ENCODE peak calls at places on chromosomes 4 and X, in nine cellular contexts. K is NCI-H2081, R is bronchial epithelial cell, V is caudate nucleus, B is Daoy, Y is psoas muscle, A is fibroblast of the conjunctiva, E is NAMALWA, M is neural crest cell. C is an unnamed sample.

GRCh38 chr4:128155874-128156456 is 94.9 kb downstream of the LARP1B start:
- DNase-seq in K (no peak), E (no peak), V (no peak), R (no peak), B (no peak), M (no peak), A (no peak), Y (no peak), C (no peak)

GRCh38 chrX:19611636-19612376 is 96.5 kb upstream of the MAP3K15 start:
- DNase-seq in A (no peak), R (no peak), V (no peak), Y (no peak), E (no peak), M (no peak), K (no peak), B (no peak), C (no peak)

GRCh38 chr4:125398263-125398662 is 83.5 kb downstream of the FAT4 start:
- DNase-seq in R (no peak), E (no peak), A (no peak), M (no peak), B (no peak), Y (no peak), K (no peak), V (no peak), C (no peak)

GRCh38 chr4:663438-664428 is 10.3 kb downstream of the ATP5ME start:
- DNase-seq in B (peak), M (no peak), Y (peak), K (no peak), R (no peak), V (no peak), E (no peak), A (no peak), C (peak)

GRCh38 chr4:140025470-140025869 is 128.5 kb downstream of the MAML3 start:
- DNase-seq in K (no peak), E (no peak), V (no peak), R (no peak), B (no peak), Y (no peak), M (no peak), A (no peak), C (no peak)

GRCh38 chr4:159060161-159060560 is 42.7 kb upstream of the RAPGEF2 start:
- DNase-seq in Y (no peak), M (no peak), K (no peak), A (no peak), R (no peak), B (no peak), E (no peak), V (no peak), C (no peak)

GRCh38 chr4:37517326-37517725 is 168.8 kb downstream of the RELL1 start:
- DNase-seq in R (peak), E (no peak), V (no peak), M (no peak), B (peak), A (no peak), Y (no peak), K (no peak), C (no peak)

GRCh38 chrX:20527458-20528099 is 260.9 kb upstream of the RPS6KA3 start:
- DNase-seq in K (peak), A (no peak), B (no peak), Y (peak), E (peak), R (no peak), V (no peak), M (no peak), C (peak)

GRCh38 chrX:15143050-15143824 is 126.6 kb downstream of the ASB9 start:
- DNase-seq in R (peak), A (peak), Y (no peak), M (peak), V (no peak), E (peak), K (peak), B (peak), C (peak)

GRCh38 chr4:117467404-117467803 is 382.0 kb upstream of the TRAM1L1 start:
- DNase-seq in K (no peak), B (no peak), Y (no peak), E (no peak), A (no peak), M (no peak), V (no peak), R (no peak), C (no peak)

GRCh38 chrX:107625776-107626175 is 2.5 kb upstream of the PRPS1 start:
- DNase-seq in M (no peak), B (no peak), R (no peak), V (no peak), A (no peak), E (no peak), K (no peak), Y (no peak), C (no peak)

GRCh38 chr4:25908491-25908901 is 5.5 kb upstream of the SMIM20 start:
- DNase-seq in R (peak), V (no peak), Y (no peak), E (no peak), B (peak), K (no peak), M (peak), A (peak), C (no peak)

GRCh38 chr4:82380344-82380743 is 6.6 kb upstream of the HNRNPD start:
- DNase-seq in R (peak), K (no peak), E (no peak), B (no peak), Y (peak), M (no peak), V (no peak), A (no peak), C (no peak)

GRCh38 chr4:47933798-47934197 is 19.4 kb upstream of the NFXL1 start:
- DNase-seq in A (peak), V (no peak), R (peak), E (peak), M (no peak), K (peak), Y (no peak), B (peak), C (peak)

GRCh38 chrX:24672701-24673190 is 21.0 kb upstream of the POLA1 start:
- DNase-seq in E (no peak), M (peak), Y (no peak), R (no peak), B (no peak), V (peak), A (no peak), K (no peak), C (no peak)

GRCh38 chrX:39645059-39645895 is 452.5 kb downstream of the BCOR start:
- DNase-seq in B (peak), R (no peak), V (no peak), M (no peak), E (no peak), K (no peak), Y (peak), A (peak), C (no peak)

C was measured in naive B cell.